ENCODE peak calls at places on chromosomes 12 and 14, in seven cellular contexts. One of them, this sample, is unnamed.

GRCh38 chr14:63508033-63508432 is 35.1 kb downstream of the PPP2R5E start:
- DNase-seq in HuH-7.5: no peak
- DNase-seq in NCI-H1694: no peak
- DNase-seq in activated T-cell treated with anti-CD3 and anti-CD28 coated beads for 1 hour: no peak
- DNase-seq in iPS-NIHi11: peak; percentile 44
- DNase-seq in activated naive CD4-positive, alpha-beta T cell: no peak
- DNase-seq in GM10248: no peak
- DNase-seq in this sample: no peak

GRCh38 chr12:50344775-50345174 is 51.6 kb downstream of the FAM186A start:
- DNase-seq in HuH-7.5: no peak
- DNase-seq in NCI-H1694: no peak
- DNase-seq in activated T-cell treated with anti-CD3 and anti-CD28 coated beads for 1 hour: no peak
- DNase-seq in iPS-NIHi11: no peak
- DNase-seq in activated naive CD4-positive, alpha-beta T cell: no peak
- DNase-seq in GM10248: no peak
- DNase-seq in this sample: no peak

GRCh38 chr14:20684662-20685456 is 499 bp downstream of the RNASE4 start:
- DNase-seq in HuH-7.5: no peak
- DNase-seq in NCI-H1694: no peak
- DNase-seq in activated T-cell treated with anti-CD3 and anti-CD28 coated beads for 1 hour: no peak
- DNase-seq in iPS-NIHi11: no peak
- DNase-seq in activated naive CD4-positive, alpha-beta T cell: no peak
- DNase-seq in GM10248: no peak
- DNase-seq in this sample: no peak

GRCh38 chr14:30108975-30109700 is 181.5 kb upstream of the PRKD1 start:
- DNase-seq in HuH-7.5: no peak
- DNase-seq in NCI-H1694: no peak
- DNase-seq in activated T-cell treated with anti-CD3 and anti-CD28 coated beads for 1 hour: no peak
- DNase-seq in iPS-NIHi11: no peak
- DNase-seq in activated naive CD4-positive, alpha-beta T cell: no peak
- DNase-seq in GM10248: no peak
- DNase-seq in this sample: no peak

GRCh38 chr12:20361416-20361815 is 6.9 kb upstream of the PDE3A start:
- DNase-seq in HuH-7.5: no peak
- DNase-seq in NCI-H1694: no peak
- DNase-seq in activated T-cell treated with anti-CD3 and anti-CD28 coated beads for 1 hour: no peak
- DNase-seq in iPS-NIHi11: no peak
- DNase-seq in activated naive CD4-positive, alpha-beta T cell: no peak
- DNase-seq in GM10248: no peak
- DNase-seq in this sample: no peak

GRCh38 chr14:96261772-96262485 is 5.9 kb downstream of the BDKRB1 start:
- DNase-seq in HuH-7.5: peak; percentile 25
- DNase-seq in NCI-H1694: no peak
- DNase-seq in activated T-cell treated with anti-CD3 and anti-CD28 coated beads for 1 hour: no peak
- DNase-seq in iPS-NIHi11: no peak
- DNase-seq in activated naive CD4-positive, alpha-beta T cell: no peak
- DNase-seq in GM10248: no peak
- DNase-seq in this sample: no peak

GRCh38 chr12:117125275-117125613 is 26.0 kb upstream of the TESC start:
- DNase-seq in HuH-7.5: no peak
- DNase-seq in NCI-H1694: peak; percentile 91
- DNase-seq in activated T-cell treated with anti-CD3 and anti-CD28 coated beads for 1 hour: no peak
- DNase-seq in iPS-NIHi11: no peak
- DNase-seq in activated naive CD4-positive, alpha-beta T cell: no peak
- DNase-seq in GM10248: no peak
- DNase-seq in this sample: no peak

GRCh38 chr12:86264451-86265328 is 8.5 kb upstream of the MGAT4C start:
- DNase-seq in HuH-7.5: peak; percentile 6
- DNase-seq in NCI-H1694: no peak
- DNase-seq in activated T-cell treated with anti-CD3 and anti-CD28 coated beads for 1 hour: no peak
- DNase-seq in iPS-NIHi11: peak; percentile 49
- DNase-seq in activated naive CD4-positive, alpha-beta T cell: no peak
- DNase-seq in GM10248: no peak
- DNase-seq in this sample: no peak

GRCh38 chr12:112971248-112971647 is 7.1 kb upstream of the OAS2 start:
- DNase-seq in HuH-7.5: no peak
- DNase-seq in NCI-H1694: peak; percentile 30
- DNase-seq in activated T-cell treated with anti-CD3 and anti-CD28 coated beads for 1 hour: no peak
- DNase-seq in iPS-NIHi11: no peak
- DNase-seq in activated naive CD4-positive, alpha-beta T cell: no peak
- DNase-seq in GM10248: peak; percentile 3
- DNase-seq in this sample: no peak

GRCh38 chr14:67683821-67684220 is 9.4 kb upstream of the VTI1B start:
- DNase-seq in HuH-7.5: no peak
- DNase-seq in NCI-H1694: no peak
- DNase-seq in activated T-cell treated with anti-CD3 and anti-CD28 coated beads for 1 hour: no peak
- DNase-seq in iPS-NIHi11: no peak
- DNase-seq in activated naive CD4-positive, alpha-beta T cell: no peak
- DNase-seq in GM10248: no peak
- DNase-seq in this sample: no peak

GRCh38 chr14:104299993-104300761 is 161.8 kb downstream of the KIF26A start:
- DNase-seq in HuH-7.5: no peak
- DNase-seq in NCI-H1694: no peak
- DNase-seq in activated T-cell treated with anti-CD3 and anti-CD28 coated beads for 1 hour: no peak
- DNase-seq in iPS-NIHi11: no peak
- DNase-seq in activated naive CD4-positive, alpha-beta T cell: no peak
- DNase-seq in GM10248: no peak
- DNase-seq in this sample: no peak

GRCh38 chr12:9782547-9783382 is 22.1 kb upstream of the CD69 start:
- DNase-seq in HuH-7.5: no peak
- DNase-seq in NCI-H1694: no peak
- DNase-seq in activated T-cell treated with anti-CD3 and anti-CD28 coated beads for 1 hour: no peak
- DNase-seq in iPS-NIHi11: no peak
- DNase-seq in activated naive CD4-positive, alpha-beta T cell: no peak
- DNase-seq in GM10248: no peak
- DNase-seq in this sample: no peak

GRCh38 chr14:58749066-58749669 is 111.4 kb downstream of the DACT1 start:
- DNase-seq in HuH-7.5: no peak
- DNase-seq in NCI-H1694: no peak
- DNase-seq in activated T-cell treated with anti-CD3 and anti-CD28 coated beads for 1 hour: no peak
- DNase-seq in iPS-NIHi11: no peak
- DNase-seq in activated naive CD4-positive, alpha-beta T cell: no peak
- DNase-seq in GM10248: peak; percentile 65
- DNase-seq in this sample: peak; percentile 27

GRCh38 chr14:101707285-101707842 is 54.1 kb upstream of the PPP2R5C start:
- DNase-seq in HuH-7.5: peak; percentile 61
- DNase-seq in NCI-H1694: peak; percentile 94
- DNase-seq in activated T-cell treated with anti-CD3 and anti-CD28 coated beads for 1 hour: peak; percentile 32
- DNase-seq in iPS-NIHi11: peak; percentile 77
- DNase-seq in activated naive CD4-positive, alpha-beta T cell: no peak
- DNase-seq in GM10248: peak; percentile 78
- DNase-seq in this sample: peak; percentile 55

GRCh38 chr12:49188205-49188915 is 520 bp downstream of the TUBA1A start:
- DNase-seq in HuH-7.5: peak; percentile 22
- DNase-seq in NCI-H1694: peak; percentile 47
- DNase-seq in activated T-cell treated with anti-CD3 and anti-CD28 coated beads for 1 hour: peak; percentile 69
- DNase-seq in iPS-NIHi11: peak; percentile 74
- DNase-seq in activated naive CD4-positive, alpha-beta T cell: peak; percentile 29
- DNase-seq in GM10248: peak; percentile 71
- DNase-seq in this sample: peak; percentile 80

GRCh38 chr12:113464852-113465719 is 6.6 kb downstream of the LHX5 start:
- DNase-seq in HuH-7.5: no peak
- DNase-seq in NCI-H1694: no peak
- DNase-seq in activated T-cell treated with anti-CD3 and anti-CD28 coated beads for 1 hour: no peak
- DNase-seq in iPS-NIHi11: no peak
- DNase-seq in activated naive CD4-positive, alpha-beta T cell: no peak
- DNase-seq in GM10248: no peak
- DNase-seq in this sample: no peak

GRCh38 chr12:10366875-10367274 is 23.0 kb downstream of the KLRK1 start:
- DNase-seq in HuH-7.5: no peak
- DNase-seq in NCI-H1694: no peak
- DNase-seq in activated T-cell treated with anti-CD3 and anti-CD28 coated beads for 1 hour: no peak
- DNase-seq in iPS-NIHi11: no peak
- DNase-seq in activated naive CD4-positive, alpha-beta T cell: no peak
- DNase-seq in GM10248: no peak
- DNase-seq in this sample: no peak

GRCh38 chr14:36454599-36455240 is 65.3 kb downstream of the NKX2-1 start:
- DNase-seq in HuH-7.5: no peak
- DNase-seq in NCI-H1694: no peak
- DNase-seq in activated T-cell treated with anti-CD3 and anti-CD28 coated beads for 1 hour: no peak
- DNase-seq in iPS-NIHi11: no peak
- DNase-seq in activated naive CD4-positive, alpha-beta T cell: no peak
- DNase-seq in GM10248: no peak
- DNase-seq in this sample: no peak

This sample was measured in activated T-helper 2 cell treated with anti-CD3 and anti-CD28 coated beads, Interferon-gamma antibody, Interleukin-2, Interleukin-4, amounts not matched to agents 10 μg/mL and 5 μg/mL and 100 μg/mL, durations not matched to agents 14 hours and 24 hours and 36 hours.